ENCODE peak calls at places on chromosomes 1 and 21, in eight cellular contexts. One of them, this sample, is unnamed.

GRCh38 chr1:243234978-243235657 is 20.0 kb downstream of the CEP170 start:
- DNase-seq in RWPE1: no peak
- DNase-seq in fibroblast of pulmonary artery: peak; percentile 51
- DNase-seq in left ventricle myocardium inferior: no peak
- DNase-seq in body of pancreas: no peak
- DNase-seq in thoracic aorta: no peak
- DNase-seq in fibroblast of lung: peak; percentile 81
- DNase-seq in astrocyte: peak; percentile 79
- DNase-seq in this sample: peak; percentile 61

GRCh38 chr1:21302747-21303715 is 12.8 kb upstream of the ECE1 start:
- DNase-seq in fibroblast of pulmonary artery: peak; percentile 87
- DNase-seq in RWPE1: peak; percentile 73
- DNase-seq in body of pancreas: no peak
- DNase-seq in thoracic aorta: no peak
- DNase-seq in left ventricle myocardium inferior: no peak
- DNase-seq in fibroblast of lung: peak; percentile 87
- DNase-seq in astrocyte: peak; percentile 85
- DNase-seq in this sample: peak; percentile 96

GRCh38 chr21:42061195-42061865 is 9.8 kb upstream of the UMODL1 start:
- DNase-seq in fibroblast of lung: no peak
- DNase-seq in thoracic aorta: no peak
- DNase-seq in fibroblast of pulmonary artery: no peak
- DNase-seq in body of pancreas: no peak
- DNase-seq in RWPE1: no peak
- DNase-seq in left ventricle myocardium inferior: peak; percentile 44
- DNase-seq in astrocyte: no peak
- DNase-seq in this sample: no peak

GRCh38 chr1:109266965-109267364 is 16.0 kb downstream of the PSRC1 start:
- DNase-seq in astrocyte: peak; percentile 90
- DNase-seq in thoracic aorta: no peak
- DNase-seq in left ventricle myocardium inferior: no peak
- DNase-seq in fibroblast of pulmonary artery: peak; percentile 55
- DNase-seq in body of pancreas: no peak
- DNase-seq in RWPE1: no peak
- DNase-seq in fibroblast of lung: peak; percentile 94
- DNase-seq in this sample: peak; percentile 63

GRCh38 chr1:64962447-64962846 is 3.9 kb downstream of the JAK1 start:
- DNase-seq in RWPE1: no peak
- DNase-seq in thoracic aorta: no peak
- DNase-seq in astrocyte: no peak
- DNase-seq in fibroblast of pulmonary artery: no peak
- DNase-seq in fibroblast of lung: no peak
- DNase-seq in left ventricle myocardium inferior: no peak
- DNase-seq in body of pancreas: peak; percentile 58
- DNase-seq in this sample: no peak

GRCh38 chr1:151984313-151984956 is 9.2 kb downstream of the S100A10 start:
- DNase-seq in thoracic aorta: no peak
- DNase-seq in fibroblast of pulmonary artery: no peak
- DNase-seq in RWPE1: no peak
- DNase-seq in fibroblast of lung: peak; percentile 58
- DNase-seq in left ventricle myocardium inferior: no peak
- DNase-seq in astrocyte: peak; percentile 42
- DNase-seq in body of pancreas: no peak
- DNase-seq in this sample: no peak

GRCh38 chr1:9687120-9687875 is 35.8 kb downstream of the PIK3CD start:
- DNase-seq in thoracic aorta: peak; percentile 33
- DNase-seq in RWPE1: peak; percentile 69
- DNase-seq in body of pancreas: peak; percentile 62
- DNase-seq in left ventricle myocardium inferior: peak; percentile 26
- DNase-seq in fibroblast of lung: peak; percentile 87
- DNase-seq in fibroblast of pulmonary artery: peak; percentile 42
- DNase-seq in astrocyte: peak; percentile 71
- DNase-seq in this sample: peak; percentile 40

GRCh38 chr21:45971487-45972352 is 9.8 kb upstream of the COL6A1 start:
- DNase-seq in astrocyte: peak; percentile 43
- DNase-seq in fibroblast of lung: peak; percentile 56
- DNase-seq in left ventricle myocardium inferior: peak; percentile 81
- DNase-seq in RWPE1: no peak
- DNase-seq in thoracic aorta: no peak
- DNase-seq in body of pancreas: peak; percentile 42
- DNase-seq in fibroblast of pulmonary artery: peak; percentile 71
- DNase-seq in this sample: peak; percentile 94

GRCh38 chr1:31272369-31272768 is 24.2 kb downstream of the SNRNP40 start:
- DNase-seq in fibroblast of pulmonary artery: no peak
- DNase-seq in astrocyte: no peak
- DNase-seq in left ventricle myocardium inferior: no peak
- DNase-seq in body of pancreas: no peak
- DNase-seq in thoracic aorta: no peak
- DNase-seq in fibroblast of lung: no peak
- DNase-seq in RWPE1: no peak
- DNase-seq in this sample: no peak

GRCh38 chr1:56063461-56063860 is 515.9 kb downstream of the PLPP3 start:
- DNase-seq in body of pancreas: no peak
- DNase-seq in left ventricle myocardium inferior: peak; percentile 47
- DNase-seq in thoracic aorta: no peak
- DNase-seq in fibroblast of pulmonary artery: peak; percentile 40
- DNase-seq in astrocyte: no peak
- DNase-seq in RWPE1: no peak
- DNase-seq in fibroblast of lung: no peak
- DNase-seq in this sample: no peak

GRCh38 chr1:107110346-107110745 is 30.5 kb upstream of the NTNG1 start:
- DNase-seq in RWPE1: no peak
- DNase-seq in left ventricle myocardium inferior: no peak
- DNase-seq in body of pancreas: no peak
- DNase-seq in thoracic aorta: no peak
- DNase-seq in astrocyte: peak; percentile 47
- DNase-seq in fibroblast of lung: peak; percentile 63
- DNase-seq in fibroblast of pulmonary artery: peak; percentile 1
- DNase-seq in this sample: peak; percentile 50

DNA sequence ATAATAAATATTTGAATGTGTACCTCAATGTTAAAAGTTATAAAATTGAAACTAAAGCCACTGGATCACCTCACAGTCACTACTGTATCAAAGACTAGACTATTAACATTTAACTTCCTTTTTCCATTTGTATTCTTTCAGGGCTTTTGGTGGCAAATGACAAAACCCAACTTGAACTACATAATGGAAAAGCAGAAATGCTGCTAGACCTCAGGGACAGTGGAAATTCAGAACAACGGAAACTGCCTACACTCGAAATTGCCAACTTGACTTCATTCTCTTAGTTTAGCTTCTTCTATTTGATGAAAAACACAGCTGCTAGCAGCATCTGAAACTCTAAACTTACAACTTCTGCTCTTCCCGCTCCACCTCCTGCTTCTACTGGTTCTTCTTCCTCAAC is 34.9 kb upstream of the NTNG1 start:
- DNase-seq in fibroblast of pulmonary artery: no peak
- DNase-seq in RWPE1: no peak
- DNase-seq in body of pancreas: no peak
- DNase-seq in left ventricle myocardium inferior: no peak
- DNase-seq in astrocyte: no peak
- DNase-seq in fibroblast of lung: no peak
- DNase-seq in thoracic aorta: no peak
- DNase-seq in this sample: no peak
- TF ChIP-seq CTCF in fibroblast of pulmonary artery: no peak
- TF ChIP-seq CTCF in RWPE1: no peak
- TF ChIP-seq CTCF in body of pancreas: no peak
- TF ChIP-seq CTCF in left ventricle myocardium inferior: no peak
- TF ChIP-seq CTCF in astrocyte: no peak
- TF ChIP-seq CTCF in fibroblast of lung: no peak
- TF ChIP-seq CTCF in thoracic aorta: no peak
- TF ChIP-seq CTCF in this sample: no peak

DNA sequence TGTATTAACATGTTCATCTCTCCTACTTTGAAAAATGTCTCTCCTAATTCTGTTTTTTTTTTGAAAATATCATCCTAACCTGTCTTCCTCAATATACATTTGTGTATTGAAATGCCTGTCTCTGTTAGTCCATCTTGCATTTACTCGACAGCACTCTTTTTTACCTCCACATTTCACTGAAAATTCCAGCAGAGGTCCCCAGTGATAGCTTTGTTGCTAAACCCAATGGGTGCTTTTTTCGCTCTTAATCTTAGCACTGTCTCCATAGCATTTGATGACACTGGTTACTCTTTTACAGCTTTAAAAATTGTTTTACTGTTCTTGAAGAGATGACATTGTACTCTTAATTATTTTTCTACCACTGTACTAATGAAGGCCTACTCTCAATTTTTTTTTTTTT is 10.8 kb downstream of the OSBPL9 start:
- DNase-seq in RWPE1: peak; percentile 50
- DNase-seq in left ventricle myocardium inferior: no peak
- DNase-seq in thoracic aorta: no peak
- DNase-seq in fibroblast of pulmonary artery: peak; percentile 78
- DNase-seq in fibroblast of lung: peak; percentile 41
- DNase-seq in body of pancreas: no peak
- DNase-seq in astrocyte: peak; percentile 23
- DNase-seq in this sample: peak; percentile 55
- TF ChIP-seq CTCF in RWPE1: no peak
- TF ChIP-seq CTCF in left ventricle myocardium inferior: peak; percentile 56
- TF ChIP-seq CTCF in thoracic aorta: peak; percentile 22
- TF ChIP-seq CTCF in fibroblast of pulmonary artery: peak; percentile 70
- TF ChIP-seq CTCF in fibroblast of lung: peak; percentile 63
- TF ChIP-seq CTCF in body of pancreas: peak; percentile 38
- TF ChIP-seq CTCF in astrocyte: peak; percentile 56
- TF ChIP-seq CTCF in this sample: peak; percentile 70

GRCh38 chr1:26692793-26693490 is 2.9 kb upstream of the ARID1A start:
- DNase-seq in thoracic aorta: peak; percentile 87
- DNase-seq in fibroblast of lung: peak; percentile 100
- DNase-seq in body of pancreas: peak; percentile 95
- DNase-seq in left ventricle myocardium inferior: peak; percentile 93
- DNase-seq in fibroblast of pulmonary artery: peak; percentile 99
- DNase-seq in astrocyte: peak; percentile 99
- DNase-seq in RWPE1: peak; percentile 87
- DNase-seq in this sample: peak; percentile 99

GRCh38 chr1:26692211-26692792 is 3.5 kb upstream of the ARID1A start:
- DNase-seq in RWPE1: peak; percentile 69
- DNase-seq in body of pancreas: peak; percentile 84
- DNase-seq in left ventricle myocardium inferior: peak; percentile 80
- DNase-seq in fibroblast of lung: peak; percentile 97
- DNase-seq in thoracic aorta: no peak
- DNase-seq in fibroblast of pulmonary artery: peak; percentile 94
- DNase-seq in astrocyte: peak; percentile 97
- DNase-seq in this sample: peak; percentile 97

GRCh38 chr1:26690157-26690556 is 5.7 kb upstream of the ARID1A start:
- DNase-seq in thoracic aorta: no peak
- DNase-seq in fibroblast of pulmonary artery: no peak
- DNase-seq in astrocyte: no peak
- DNase-seq in left ventricle myocardium inferior: no peak
- DNase-seq in RWPE1: no peak
- DNase-seq in fibroblast of lung: no peak
- DNase-seq in body of pancreas: peak; percentile 35
- DNase-seq in this sample: no peak

GRCh38 chr1:26689504-26689903 is 6.3 kb upstream of the ARID1A start:
- DNase-seq in body of pancreas: no peak
- DNase-seq in thoracic aorta: no peak
- DNase-seq in RWPE1: no peak
- DNase-seq in fibroblast of lung: no peak
- DNase-seq in fibroblast of pulmonary artery: no peak
- DNase-seq in astrocyte: no peak
- DNase-seq in left ventricle myocardium inferior: no peak
- DNase-seq in this sample: no peak

GRCh38 chr1:26690576-26691031 is 5.2 kb upstream of the ARID1A start:
- DNase-seq in astrocyte: no peak
- DNase-seq in thoracic aorta: no peak
- DNase-seq in body of pancreas: no peak
- DNase-seq in left ventricle myocardium inferior: no peak
- DNase-seq in RWPE1: no peak
- DNase-seq in fibroblast of lung: peak; percentile 38
- DNase-seq in fibroblast of pulmonary artery: no peak
- DNase-seq in this sample: no peak
- TF ChIP-seq CTCF in astrocyte: no peak
- TF ChIP-seq CTCF in thoracic aorta: no peak
- TF ChIP-seq CTCF in body of pancreas: no peak
- TF ChIP-seq CTCF in left ventricle myocardium inferior: no peak
- TF ChIP-seq CTCF in RWPE1: no peak
- TF ChIP-seq CTCF in fibroblast of lung: no peak
- TF ChIP-seq CTCF in fibroblast of pulmonary artery: no peak
- TF ChIP-seq CTCF in this sample: no peak

GRCh38 chr1:17507916-17508315 is 31.6 kb upstream of the ARHGEF10L start:
- DNase-seq in left ventricle myocardium inferior: no peak
- DNase-seq in thoracic aorta: no peak
- DNase-seq in RWPE1: no peak
- DNase-seq in astrocyte: no peak
- DNase-seq in fibroblast of pulmonary artery: no peak
- DNase-seq in fibroblast of lung: no peak
- DNase-seq in body of pancreas: no peak
- DNase-seq in this sample: no peak
- TF ChIP-seq CTCF in left ventricle myocardium inferior: no peak
- TF ChIP-seq CTCF in thoracic aorta: peak; percentile 8
- TF ChIP-seq CTCF in RWPE1: no peak
- TF ChIP-seq CTCF in astrocyte: no peak
- TF ChIP-seq CTCF in fibroblast of pulmonary artery: peak; percentile 33
- TF ChIP-seq CTCF in fibroblast of lung: peak; percentile 15
- TF ChIP-seq CTCF in body of pancreas: no peak
- TF ChIP-seq CTCF in this sample: peak; percentile 29

DNA sequence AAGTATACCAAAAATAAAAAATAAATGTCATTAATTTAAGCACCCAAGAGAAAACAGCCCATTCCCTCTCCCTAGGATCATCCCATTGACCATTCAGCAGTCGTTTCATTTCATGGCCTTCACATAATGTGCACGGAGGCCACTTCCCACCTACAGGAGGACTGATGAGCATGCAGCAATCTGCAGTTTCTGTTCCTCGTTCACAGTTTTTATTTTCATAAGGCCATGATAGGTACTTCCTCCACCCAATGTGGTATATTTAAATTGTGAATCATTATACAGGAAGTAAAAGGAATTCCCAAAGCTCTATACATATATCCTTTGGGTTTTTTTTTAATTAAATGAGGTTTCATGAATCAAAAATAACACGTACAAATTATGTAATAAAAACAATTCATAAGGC is 27.7 kb upstream of the SLC44A3 start:
- DNase-seq in astrocyte: no peak
- DNase-seq in thoracic aorta: no peak
- DNase-seq in left ventricle myocardium inferior: no peak
- DNase-seq in fibroblast of lung: peak; percentile 84
- DNase-seq in RWPE1: no peak
- DNase-seq in fibroblast of pulmonary artery: peak; percentile 55
- DNase-seq in body of pancreas: no peak
- DNase-seq in this sample: peak; percentile 72
- TF ChIP-seq CTCF in astrocyte: peak; percentile 24
- TF ChIP-seq CTCF in thoracic aorta: peak; percentile 43
- TF ChIP-seq CTCF in left ventricle myocardium inferior: peak; percentile 51
- TF ChIP-seq CTCF in fibroblast of lung: peak; percentile 30
- TF ChIP-seq CTCF in RWPE1: no peak
- TF ChIP-seq CTCF in fibroblast of pulmonary artery: peak; percentile 35
- TF ChIP-seq CTCF in body of pancreas: no peak
- TF ChIP-seq CTCF in this sample: peak; percentile 53

DNA sequence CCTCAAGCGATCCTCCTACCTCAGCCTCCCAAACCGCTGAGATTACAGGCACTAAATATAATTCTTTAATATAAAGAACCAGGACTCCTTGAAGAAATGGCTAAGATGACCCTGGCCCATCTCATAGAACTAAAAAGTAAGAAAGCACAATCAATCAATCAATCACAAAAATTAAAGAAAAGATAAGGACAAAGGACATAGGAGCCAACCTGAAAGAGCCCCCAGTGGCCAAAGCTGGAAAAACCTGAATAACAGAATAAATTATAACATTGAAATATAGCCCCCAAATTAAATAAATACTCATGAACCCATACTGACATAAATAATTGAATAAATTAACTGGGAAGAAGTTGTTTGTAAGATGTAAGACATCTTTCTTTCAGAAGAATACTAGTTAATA is 8.9 kb downstream of the NUP210L start:
- DNase-seq in astrocyte: no peak
- DNase-seq in thoracic aorta: no peak
- DNase-seq in RWPE1: no peak
- DNase-seq in left ventricle myocardium inferior: no peak
- DNase-seq in fibroblast of pulmonary artery: no peak
- DNase-seq in body of pancreas: no peak
- DNase-seq in fibroblast of lung: no peak
- DNase-seq in this sample: no peak
- TF ChIP-seq CTCF in astrocyte: peak; percentile 39
- TF ChIP-seq CTCF in thoracic aorta: peak; percentile 20
- TF ChIP-seq CTCF in RWPE1: peak; percentile 50
- TF ChIP-seq CTCF in left ventricle myocardium inferior: peak; percentile 32
- TF ChIP-seq CTCF in fibroblast of pulmonary artery: peak; percentile 51
- TF ChIP-seq CTCF in body of pancreas: peak; percentile 11
- TF ChIP-seq CTCF in fibroblast of lung: peak; percentile 38
- TF ChIP-seq CTCF in this sample: peak; percentile 44

This sample was measured in AG10803.